ENCODE peak calls at places on chromosome 21, in ten cellular contexts. C is HCT116, X is hepatocyte, A is fibroblast of lung, R is GM23248, H is mammary epithelial cell, O is astrocyte, P is K562, U is GM23338, E is neural progenitor cell. D is an unnamed sample.

GRCh38 chr21:44687671-44688070 is 5.7 kb upstream of the KRTAP12-1 start:
- DNase-seq in P (no peak), U (no peak), R (no peak), C (no peak), X (no peak), A (no peak), O (no peak), E (no peak), H (no peak), D (no peak)

GRCh38 chr21:44005071-44005470 is 7.0 kb upstream of the TRAPPC10 start:
- DNase-seq in A (no peak), C (no peak), R (no peak), O (no peak), P (no peak), U (no peak), E (no peak), X (no peak), H (no peak), D (no peak)

GRCh38 chr21:46116846-46117585 is 19.1 kb downstream of the COL6A2 start:
- DNase-seq in H (peak; percentile 48), P (no peak), A (no peak), U (no peak), O (no peak), C (no peak), R (peak; percentile 70), X (no peak), E (no peak), D (peak; percentile 39)

GRCh38 chr21:45995686-45996179 is 14.2 kb downstream of the COL6A1 start:
- DNase-seq in E (no peak), P (no peak), X (peak; percentile 52), A (no peak), H (peak; percentile 14), U (no peak), C (peak; percentile 16), R (peak; percentile 54), O (no peak), D (peak; percentile 45)

GRCh38 chr21:45372732-45373355 is 32.1 kb upstream of the COL18A1 start:
- DNase-seq in R (no peak), E (no peak), A (peak; percentile 75), O (peak; percentile 61), U (no peak), P (no peak), C (no peak), H (peak; percentile 89), X (no peak), D (peak; percentile 69)

GRCh38 chr21:45179568-45180288 is 105.3 kb downstream of the ADARB1 start:
- DNase-seq in C (no peak), O (no peak), P (no peak), R (no peak), A (no peak), H (no peak), X (no peak), U (no peak), E (peak; percentile 28), D (no peak)

GRCh38 chr21:14452031-14452778 is 69.3 kb upstream of the HSPA13 start:
- DNase-seq in E (no peak), C (no peak), R (no peak), P (peak; percentile 36), O (no peak), A (no peak), X (no peak), H (no peak), U (no peak), D (no peak)

GRCh38 chr21:26546698-26547097 is 26.4 kb downstream of the CYYR1 start:
- DNase-seq in U (no peak), R (no peak), E (no peak), X (no peak), O (no peak), P (no peak), A (no peak), H (no peak), C (no peak), D (no peak)

GRCh38 chr21:44275041-44275440 is 10.6 kb upstream of the AIRE start:
- DNase-seq in U (no peak), C (no peak), R (no peak), O (no peak), H (no peak), P (no peak), A (no peak), X (no peak), E (no peak), D (no peak)

GRCh38 chr21:41426656-41427311 is 745 bp downstream of the MX1 start:
- DNase-seq in H (no peak), O (no peak), X (no peak), R (no peak), A (no peak), U (peak; percentile 51), E (no peak), C (no peak), P (no peak), D (no peak)

GRCh38 chr21:24375201-24375600 is 1232.1 kb downstream of the MRPL39 start:
- DNase-seq in R (no peak), O (no peak), C (no peak), H (no peak), A (no peak), P (no peak), X (no peak), U (peak; percentile 34), E (no peak), D (no peak)

GRCh38 chr21:14862794-14863720 is 201.7 kb downstream of the NRIP1 start:
- DNase-seq in E (peak; percentile 27), O (no peak), R (peak; percentile 52), X (peak; percentile 52), C (no peak), U (peak; percentile 58), H (no peak), P (no peak), A (no peak), D (peak; percentile 49)

GRCh38 chr21:36980280-36981048 is 14.0 kb upstream of the HLCS start:
- DNase-seq in P (no peak), R (peak; percentile 58), U (peak; percentile 65), O (no peak), C (no peak), X (peak; percentile 45), H (no peak), A (peak; percentile 11), E (peak; percentile 52), D (peak; percentile 57)

GRCh38 chr21:31677047-31677446 is 17.6 kb downstream of the SOD1 start:
- DNase-seq in X (no peak), A (no peak), C (no peak), U (no peak), E (no peak), O (no peak), P (no peak), H (no peak), R (no peak), D (no peak)

GRCh38 chr21:45300786-45301520 is 13.3 kb upstream of the POFUT2 start:
- DNase-seq in U (no peak), A (no peak), C (no peak), P (no peak), O (no peak), R (no peak), E (no peak), H (no peak), X (no peak), D (no peak)

GRCh38 chr21:36321325-36322082 is 1.5 kb downstream of the MORC3 start:
- DNase-seq in U (peak; percentile 66), O (peak; percentile 10), P (peak; percentile 23), C (no peak), A (peak; percentile 33), X (peak; percentile 13), R (peak; percentile 54), H (peak; percentile 56), E (peak; percentile 68), D (peak; percentile 35)

GRCh38 chr21:18869105-18869504 is 465.5 kb upstream of the TMPRSS15 start:
- DNase-seq in E (no peak), H (no peak), R (no peak), A (no peak), U (no peak), C (no peak), O (no peak), P (no peak), X (no peak), D (no peak)
- H3K79me2 ChIP-seq in E (no peaks in the 10 kb centered on the region), H (no peaks in the 10 kb centered on the region), R (no peaks in the 10 kb centered on the region), A (no peaks in the 10 kb centered on the region), U (no peaks in the 10 kb centered on the region), C (no peaks in the 10 kb centered on the region), O (no peaks in the 10 kb centered on the region), P (no peaks in the 10 kb centered on the region), X (no peaks in the 10 kb centered on the region), D (no peaks in the 10 kb centered on the region)

GRCh38 chr21:42438316-42439205 is 34.9 kb downstream of the UBASH3A start:
- DNase-seq in R (no peak), P (no peak), C (no peak), E (no peak), H (no peak), A (no peak), U (no peak), X (no peak), O (no peak), D (no peak)
- H3K36me3 ChIP-seq in R (no peaks in the 10 kb centered on the region), P (no peaks in the 10 kb centered on the region), C (no peaks in the 10 kb centered on the region), E (no peaks in the 10 kb centered on the region), H (no peaks in the 10 kb centered on the region), A (no peaks in the 10 kb centered on the region), U (no peaks in the 10 kb centered on the region), X (no peaks in the 10 kb centered on the region), O (no peaks in the 10 kb centered on the region), D (no peaks in the 10 kb centered on the region)

DNA sequence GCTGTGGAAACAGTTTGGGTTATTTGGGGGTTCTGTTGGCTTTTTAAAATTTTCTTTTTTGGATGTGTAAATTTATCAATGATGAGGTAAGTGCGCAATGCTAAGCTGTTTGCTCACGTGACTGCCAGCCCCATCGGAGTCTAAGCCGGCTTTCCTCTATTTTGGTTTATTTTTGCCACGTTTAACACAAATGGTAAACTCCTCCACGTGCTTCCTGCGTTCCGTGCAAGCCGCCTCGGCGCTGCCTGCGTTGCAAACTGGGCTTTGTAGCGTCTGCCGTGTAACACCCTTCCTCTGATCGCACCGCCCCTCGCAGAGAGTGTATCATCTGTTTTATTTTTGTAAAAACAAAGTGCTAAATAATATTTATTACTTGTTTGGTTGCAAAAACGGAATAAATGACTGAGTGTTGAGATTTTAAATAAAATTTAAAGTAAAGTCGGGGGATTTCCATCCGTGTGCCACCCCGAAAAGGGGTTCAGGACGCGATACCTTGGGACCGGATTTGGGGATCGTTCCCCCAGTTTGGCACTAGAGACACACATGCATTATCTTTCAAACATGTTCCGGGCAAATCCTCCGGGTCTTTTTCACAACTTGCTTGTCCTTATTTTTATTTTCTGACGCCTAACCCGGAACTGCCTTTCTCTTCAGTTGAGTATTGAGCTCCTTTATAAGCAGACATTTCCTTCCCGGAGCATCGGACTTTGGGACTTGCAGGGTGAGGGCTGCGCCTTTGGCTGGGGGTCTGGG is 3.2 kb downstream of the OLIG2 start:
- DNase-seq in P (no peak), U (peak; percentile 46), H (no peak), C (no peak), R (peak; percentile 48), O (no peak), X (no peak), A (no peak), E (peak; percentile 72), D (no peak)
- TF ChIP-seq EZH2 in P (no peak), U (peak; percentile 92), H (no peak), C (no peak), R (peak; percentile 93), O (no peak), X (peak; percentile 99), A (peak; percentile 61), E (peak; percentile 75), D (no peak)

DNA sequence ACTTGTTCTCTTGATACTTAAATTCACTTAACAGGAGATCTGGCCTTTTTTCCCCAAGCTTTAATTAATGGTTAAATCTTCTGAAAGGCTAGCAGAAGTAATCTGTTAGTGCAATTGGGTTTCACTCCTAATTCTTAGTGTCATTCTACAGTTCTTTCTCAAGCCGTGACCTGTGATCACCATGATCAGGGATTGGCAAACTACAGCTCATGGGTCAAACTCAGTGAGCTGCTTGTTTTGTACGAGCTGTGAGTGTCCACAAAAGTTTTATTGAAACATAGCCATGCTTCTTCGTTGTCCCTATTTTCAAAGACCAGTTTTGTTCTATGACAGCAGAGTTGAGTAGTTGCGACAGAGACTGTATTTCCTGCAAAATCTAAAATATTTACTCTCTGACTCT is 109.4 kb upstream of the KCNJ15 start:
- DNase-seq in H (no peak), P (no peak), R (no peak), X (no peak), U (no peak), C (no peak), E (no peak), O (no peak), A (no peak), D (no peak)
- H3K79me2 ChIP-seq in H (no peaks in the 10 kb centered on the region), P (no peaks in the 10 kb centered on the region), R (no peaks in the 10 kb centered on the region), X (no peaks in the 10 kb centered on the region), U (no peaks in the 10 kb centered on the region), C (no peaks in the 10 kb centered on the region), E (no peaks in the 10 kb centered on the region), O (no peaks in the 10 kb centered on the region), A (no peaks in the 10 kb centered on the region), D (no peaks in the 10 kb centered on the region)

D was measured in PC-3.